ENCODE peak calls at places on chromosomes 11 and 22, in eight cellular contexts. T, G, S, L, U, C, H and W are unnamed samples.

GRCh38 chr11:65833297-65834030 is at the start of gene SNX32:
- DNase-seq in T (peak), G (peak), S (no peak), L (peak), U (peak), C (no peak), H (peak), W (no peak)

GRCh38 chr22:23106906-23107367 is 34.9 kb downstream of the RSPH14 start:
- DNase-seq in T (no peak), G (no peak), S (no peak), L (no peak), U (no peak), C (no peak), H (no peak), W (peak)

GRCh38 chr11:62721994-62722393 is 5.3 kb downstream of the HNRNPUL2 start:
- DNase-seq in T (peak), G (no peak), S (peak), L (no peak), U (no peak), C (no peak), H (peak), W (no peak)

GRCh38 chr11:33311680-33312079 is 54.5 kb downstream of the HIPK3 start:
- DNase-seq in T (no peak), G (no peak), S (no peak), L (no peak), U (no peak), C (no peak), H (no peak), W (no peak)

GRCh38 chr11:61957028-61957770 is 7.0 kb downstream of the BEST1 start:
- DNase-seq in T (no peak), G (no peak), S (no peak), L (no peak), U (no peak), C (no peak), H (no peak), W (no peak)

GRCh38 chr11:6378695-6378989 is 11.6 kb upstream of the SMPD1 start:
- DNase-seq in T (no peak), G (no peak), S (no peak), L (no peak), U (no peak), C (no peak), H (no peak), W (no peak)

GRCh38 chr11:6927030-6927617 is 898 bp downstream of the ZNF215 start:
- DNase-seq in T (no peak), G (no peak), S (no peak), L (no peak), U (no peak), C (no peak), H (peak), W (no peak)

GRCh38 chr22:32378703-32379272 is 21.1 kb downstream of the RFPL3 start:
- DNase-seq in T (peak), G (no peak), S (peak), L (peak), U (peak), C (peak), H (peak), W (peak)

GRCh38 chr22:23824476-23825245 is 14.1 kb downstream of the DERL3 start:
- DNase-seq in T (no peak), G (no peak), S (no peak), L (no peak), U (no peak), C (no peak), H (no peak), W (no peak)